ENCODE peak calls at places on chromosomes 13 and 19, in five cellular contexts. One of them, this sample, is unnamed.

GRCh38 chr13:93625536-93625935 is 398.9 kb downstream of the GPC6 start:
- DNase-seq in HCT116: no peak
- DNase-seq in SK-N-SH: no peak
- DNase-seq in H1: no peak
- DNase-seq in HepG2: no peak
- DNase-seq in this sample: no peak

GRCh38 chr13:92473736-92474465 is 752.7 kb upstream of the GPC6 start:
- DNase-seq in HCT116: no peak
- DNase-seq in SK-N-SH: no peak
- DNase-seq in H1: no peak
- DNase-seq in HepG2: no peak
- DNase-seq in this sample: no peak

GRCh38 chr19:867301-867793 is 7.9 kb downstream of the CFD start:
- DNase-seq in HCT116: no peak
- DNase-seq in SK-N-SH: no peak
- DNase-seq in H1: no peak
- DNase-seq in HepG2: no peak
- DNase-seq in this sample: no peak

GRCh38 chr19:4639531-4640246 is 373 bp downstream of the TNFAIP8L1 start:
- DNase-seq in HCT116: no peak
- DNase-seq in SK-N-SH: peak; percentile 74
- DNase-seq in H1: no peak
- DNase-seq in HepG2: peak; percentile 62
- DNase-seq in this sample: no peak

GRCh38 chr19:46713781-46714522 is 3.0 kb downstream of the PRKD2 start:
- DNase-seq in HCT116: peak; percentile 70
- DNase-seq in SK-N-SH: peak; percentile 96
- DNase-seq in H1: no peak
- DNase-seq in HepG2: peak; percentile 75
- DNase-seq in this sample: peak; percentile 90

GRCh38 chr13:32581177-32581786 is 5.0 kb upstream of the PDS5B start:
- DNase-seq in HCT116: peak; percentile 10
- DNase-seq in SK-N-SH: no peak
- DNase-seq in H1: no peak
- DNase-seq in HepG2: peak; percentile 14
- DNase-seq in this sample: no peak

GRCh38 chr13:93227280-93227905 is 786 bp downstream of the GPC6 start:
- DNase-seq in HCT116: no peak
- DNase-seq in SK-N-SH: peak; percentile 74
- DNase-seq in H1: no peak
- DNase-seq in HepG2: peak; percentile 28
- DNase-seq in this sample: peak; percentile 62

GRCh38 chr19:46766569-46767317 is 20.5 kb upstream of the STRN4 start:
- DNase-seq in HCT116: no peak
- DNase-seq in SK-N-SH: peak; percentile 74
- DNase-seq in H1: no peak
- DNase-seq in HepG2: peak; percentile 53
- DNase-seq in this sample: no peak

GRCh38 chr13:81738364-81738763 is 1397.4 kb upstream of the SPRY2 start:
- DNase-seq in HCT116: no peak
- DNase-seq in SK-N-SH: no peak
- DNase-seq in H1: no peak
- DNase-seq in HepG2: no peak
- DNase-seq in this sample: no peak

GRCh38 chr13:70630247-70630646 is 522.0 kb upstream of the KLHL1 start:
- DNase-seq in HCT116: no peak
- DNase-seq in SK-N-SH: no peak
- DNase-seq in H1: peak; percentile 31
- DNase-seq in HepG2: no peak
- DNase-seq in this sample: no peak

GRCh38 chr13:110382229-110382628 is 75.1 kb downstream of the COL4A2 start:
- DNase-seq in HCT116: no peak
- DNase-seq in SK-N-SH: no peak
- DNase-seq in H1: no peak
- DNase-seq in HepG2: no peak
- DNase-seq in this sample: no peak

GRCh38 chr13:44855860-44856259 is 133.4 kb downstream of the NUFIP1 start:
- DNase-seq in HCT116: no peak
- DNase-seq in SK-N-SH: no peak
- DNase-seq in H1: no peak
- DNase-seq in HepG2: no peak
- DNase-seq in this sample: no peak

GRCh38 chr19:4976412-4977298 is 7.7 kb downstream of the KDM4B start:
- DNase-seq in HCT116: no peak
- DNase-seq in SK-N-SH: peak; percentile 47
- DNase-seq in H1: no peak
- DNase-seq in HepG2: peak; percentile 53
- DNase-seq in this sample: peak; percentile 97

GRCh38 chr13:77339408-77339807 is 12.5 kb upstream of the MYCBP2 start:
- DNase-seq in HCT116: no peak
- DNase-seq in SK-N-SH: no peak
- DNase-seq in H1: no peak
- DNase-seq in HepG2: no peak
- DNase-seq in this sample: no peak

GRCh38 chr13:113616281-113616906 is 31.8 kb downstream of the TFDP1 start:
- DNase-seq in HCT116: no peak
- DNase-seq in SK-N-SH: no peak
- DNase-seq in H1: no peak
- DNase-seq in HepG2: no peak
- DNase-seq in this sample: no peak

GRCh38 chr13:97211986-97212385 is 10.1 kb upstream of the MBNL2 start:
- DNase-seq in HCT116: no peak
- DNase-seq in SK-N-SH: no peak
- DNase-seq in H1: no peak
- DNase-seq in HepG2: no peak
- DNase-seq in this sample: no peak

GRCh38 chr13:44437356-44438233 is 64.0 kb downstream of the SERP2 start:
- DNase-seq in HCT116: no peak
- DNase-seq in SK-N-SH: no peak
- DNase-seq in H1: no peak
- DNase-seq in HepG2: peak; percentile 35
- DNase-seq in this sample: no peak

GRCh38 chr13:28059214-28059613 is 41.2 kb downstream of the FLT3 start:
- DNase-seq in HCT116: peak; percentile 43
- DNase-seq in SK-N-SH: peak; percentile 7
- DNase-seq in H1: no peak
- DNase-seq in HepG2: peak; percentile 48
- DNase-seq in this sample: no peak

DNA sequence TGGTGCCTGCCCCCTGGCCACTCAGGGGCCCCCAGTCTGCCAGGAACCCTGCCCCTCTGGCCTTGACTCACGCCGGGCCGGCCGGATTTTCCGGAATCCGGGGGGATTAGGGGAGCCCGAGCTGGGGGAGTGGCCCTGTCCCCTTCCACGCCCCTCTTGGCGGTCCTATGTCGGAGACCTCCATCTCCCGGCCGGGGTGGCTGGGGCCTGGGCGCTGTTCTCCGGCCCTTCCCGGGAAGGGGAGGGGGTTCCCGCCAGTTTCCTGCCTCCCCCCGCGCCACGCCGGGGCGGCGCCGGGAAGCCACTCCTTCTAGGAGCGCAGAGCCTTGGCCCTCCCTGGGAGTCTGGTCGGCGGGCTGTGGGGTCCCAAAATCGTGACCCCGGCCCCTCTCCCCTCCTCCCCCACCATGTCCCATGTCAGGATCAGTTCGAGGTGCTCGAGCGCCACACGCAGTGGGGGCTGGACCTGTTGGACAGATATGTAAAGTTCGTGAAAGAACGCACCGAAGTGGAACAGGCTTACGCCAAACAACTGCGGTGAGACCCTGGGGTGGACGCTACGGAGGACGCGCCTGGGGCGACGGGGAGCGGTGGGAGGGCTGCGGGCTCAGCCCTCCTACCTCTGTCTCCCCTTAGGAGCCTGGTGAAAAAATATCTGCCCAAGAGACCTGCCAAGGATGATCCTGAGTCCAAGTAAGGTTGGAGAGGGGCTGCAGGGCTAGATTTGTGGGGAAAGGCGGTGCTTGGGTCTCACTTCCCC is 1.3 kb downstream of the TRIP10 start:
- DNase-seq in HCT116: no peak
- DNase-seq in SK-N-SH: peak; percentile 81
- DNase-seq in H1: no peak
- DNase-seq in HepG2: no peak
- DNase-seq in this sample: peak; percentile 59
- TF ChIP-seq JUND in HCT116: no peak
- TF ChIP-seq JUND in SK-N-SH: no peak
- TF ChIP-seq JUND in H1: no peak
- TF ChIP-seq JUND in HepG2: no peak
- TF ChIP-seq JUND in this sample: no peak

GRCh38 chr13:66509176-66509575 is 721.0 kb downstream of the PCDH9 start:
- DNase-seq in HCT116: no peak
- DNase-seq in SK-N-SH: no peak
- DNase-seq in H1: no peak
- DNase-seq in HepG2: no peak
- DNase-seq in this sample: no peak

GRCh38 chr13:66506031-66506777 is 723.9 kb downstream of the PCDH9 start:
- DNase-seq in HCT116: no peak
- DNase-seq in SK-N-SH: no peak
- DNase-seq in H1: no peak
- DNase-seq in HepG2: no peak
- DNase-seq in this sample: no peak

GRCh38 chr13:66506979-66507378 is 723.2 kb downstream of the PCDH9 start:
- DNase-seq in HCT116: no peak
- DNase-seq in SK-N-SH: no peak
- DNase-seq in H1: no peak
- DNase-seq in HepG2: no peak
- DNase-seq in this sample: no peak

GRCh38 chr13:66503890-66504289 is 726.2 kb downstream of the PCDH9 start:
- DNase-seq in HCT116: no peak
- DNase-seq in SK-N-SH: no peak
- DNase-seq in H1: no peak
- DNase-seq in HepG2: no peak
- DNase-seq in this sample: no peak

GRCh38 chr13:66508153-66508909 is 721.8 kb downstream of the PCDH9 start:
- DNase-seq in HCT116: no peak
- DNase-seq in SK-N-SH: no peak
- DNase-seq in H1: no peak
- DNase-seq in HepG2: no peak
- DNase-seq in this sample: no peak
- TF ChIP-seq JUND in HCT116: no peak
- TF ChIP-seq JUND in SK-N-SH: peak; percentile 65
- TF ChIP-seq JUND in H1: no peak
- TF ChIP-seq JUND in HepG2: no peak
- TF ChIP-seq JUND in this sample: no peak

GRCh38 chr13:100434010-100434763 is 154.4 kb downstream of the GGACT start:
- DNase-seq in HCT116: peak; percentile 78
- DNase-seq in SK-N-SH: no peak
- DNase-seq in H1: no peak
- DNase-seq in HepG2: peak; percentile 20
- DNase-seq in this sample: no peak

GRCh38 chr13:100440756-100441421 is 147.7 kb downstream of the GGACT start:
- DNase-seq in HCT116: no peak
- DNase-seq in SK-N-SH: no peak
- DNase-seq in H1: no peak
- DNase-seq in HepG2: peak; percentile 41
- DNase-seq in this sample: no peak

GRCh38 chr13:100436099-100436498 is 152.5 kb downstream of the GGACT start:
- DNase-seq in HCT116: no peak
- DNase-seq in SK-N-SH: no peak
- DNase-seq in H1: no peak
- DNase-seq in HepG2: peak; percentile 24
- DNase-seq in this sample: no peak

GRCh38 chr13:100439247-100439955 is 149.2 kb downstream of the GGACT start:
- DNase-seq in HCT116: no peak
- DNase-seq in SK-N-SH: no peak
- DNase-seq in H1: peak; percentile 25
- DNase-seq in HepG2: no peak
- DNase-seq in this sample: no peak

GRCh38 chr13:100438059-100438788 is 150.4 kb downstream of the GGACT start:
- DNase-seq in HCT116: no peak
- DNase-seq in SK-N-SH: no peak
- DNase-seq in H1: no peak
- DNase-seq in HepG2: no peak
- DNase-seq in this sample: no peak
- TF ChIP-seq JUND in HCT116: no peak
- TF ChIP-seq JUND in SK-N-SH: no peak
- TF ChIP-seq JUND in H1: no peak
- TF ChIP-seq JUND in HepG2: no peak
- TF ChIP-seq JUND in this sample: no peak

GRCh38 chr13:94947392-94947791 is 235.0 kb upstream of the SOX21 start:
- DNase-seq in HCT116: no peak
- DNase-seq in SK-N-SH: no peak
- DNase-seq in H1: no peak
- DNase-seq in HepG2: no peak
- DNase-seq in this sample: no peak
- TF ChIP-seq JUND in HCT116: no peak
- TF ChIP-seq JUND in SK-N-SH: no peak
- TF ChIP-seq JUND in H1: no peak
- TF ChIP-seq JUND in HepG2: no peak
- TF ChIP-seq JUND in this sample: no peak

DNA sequence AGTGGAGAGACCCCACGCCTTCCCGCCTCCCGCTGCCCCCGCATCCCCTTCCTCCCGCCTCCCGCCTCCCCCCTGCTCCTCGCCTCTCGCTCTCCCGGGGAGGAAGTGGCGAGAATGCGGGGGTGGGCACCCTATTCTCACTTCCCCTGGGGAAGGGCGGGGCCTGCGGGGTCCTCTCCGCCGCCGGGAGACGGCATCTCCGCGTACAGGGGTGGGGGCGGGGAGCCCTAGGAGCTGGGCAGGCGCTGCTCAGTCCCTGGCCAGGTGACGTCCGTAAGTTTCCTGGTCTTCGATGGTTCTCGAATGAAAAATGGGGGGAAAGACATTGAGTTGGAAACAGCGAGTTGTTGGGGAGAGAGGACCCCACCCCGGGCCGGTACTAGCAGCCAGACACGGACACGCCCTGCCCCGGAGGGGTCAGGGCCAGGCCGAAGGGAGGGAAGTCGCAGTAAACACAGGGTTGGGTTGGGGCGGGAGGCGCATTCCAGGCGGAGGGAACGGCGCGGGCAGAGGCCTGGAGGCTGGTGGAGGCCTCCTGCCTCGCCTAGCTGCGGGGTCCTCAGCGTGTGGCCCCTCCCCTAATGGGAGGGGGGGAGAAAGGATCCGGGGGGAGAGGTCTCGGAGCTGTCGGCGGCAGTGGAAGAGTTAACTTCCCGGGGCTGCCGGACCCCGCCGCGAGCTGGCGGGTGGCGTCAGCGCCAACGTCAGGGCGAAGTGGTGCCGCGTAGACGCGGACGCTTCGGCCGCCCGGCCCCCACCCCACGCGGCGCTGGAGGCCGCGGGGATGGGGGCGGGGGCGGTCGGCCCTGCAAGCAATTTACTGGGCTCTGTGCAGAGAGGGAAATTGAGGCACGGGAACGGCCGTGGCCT is 10.4 kb upstream of the JUND start:
- DNase-seq in HCT116: no peak
- DNase-seq in SK-N-SH: peak; percentile 89
- DNase-seq in H1: no peak
- DNase-seq in HepG2: peak; percentile 51
- DNase-seq in this sample: peak; percentile 57
- TF ChIP-seq JUND in HCT116: no peak
- TF ChIP-seq JUND in SK-N-SH: no peak
- TF ChIP-seq JUND in H1: no peak
- TF ChIP-seq JUND in HepG2: no peak
- TF ChIP-seq JUND in this sample: no peak

GRCh38 chr19:51083181-51083580 is 494 bp upstream of the KLK14 start:
- DNase-seq in HCT116: no peak
- DNase-seq in SK-N-SH: no peak
- DNase-seq in H1: no peak
- DNase-seq in HepG2: no peak
- DNase-seq in this sample: no peak
- TF ChIP-seq JUND in HCT116: no peak
- TF ChIP-seq JUND in SK-N-SH: no peak
- TF ChIP-seq JUND in H1: no peak
- TF ChIP-seq JUND in HepG2: no peak
- TF ChIP-seq JUND in this sample: no peak